ENCODE peak calls at places on chromosomes 12 and 14, in six cellular contexts. One of them, this sample, is unnamed.

GRCh38 chr12:125142601-125143000 is 77.4 kb downstream of the AACS start:
- DNase-seq in GM23338: no peak
- DNase-seq in CD8-positive, alpha-beta T cell: no peak
- DNase-seq in fibroblast of mammary gland: peak
- DNase-seq in left lung: no peak
- DNase-seq in upper lobe of right lung: no peak
- DNase-seq in this sample: no peak

GRCh38 chr12:19439059-19440018 is at the start of gene AEBP2:
- DNase-seq in GM23338: peak
- DNase-seq in CD8-positive, alpha-beta T cell: peak
- DNase-seq in fibroblast of mammary gland: peak
- DNase-seq in left lung: peak
- DNase-seq in upper lobe of right lung: peak
- DNase-seq in this sample: peak

GRCh38 chr12:116687888-116688287 is 50.0 kb downstream of the SPRING1 start:
- DNase-seq in GM23338: peak
- DNase-seq in CD8-positive, alpha-beta T cell: no peak
- DNase-seq in fibroblast of mammary gland: peak
- DNase-seq in left lung: no peak
- DNase-seq in upper lobe of right lung: no peak
- DNase-seq in this sample: peak

GRCh38 chr12:129241852-129242251 is 388.6 kb downstream of the GLT1D1 start:
- DNase-seq in GM23338: no peak
- DNase-seq in CD8-positive, alpha-beta T cell: no peak
- DNase-seq in fibroblast of mammary gland: no peak
- DNase-seq in left lung: no peak
- DNase-seq in upper lobe of right lung: no peak
- DNase-seq in this sample: no peak

GRCh38 chr12:90234455-90234854 is 525.8 kb upstream of the ATP2B1 start:
- DNase-seq in GM23338: no peak
- DNase-seq in CD8-positive, alpha-beta T cell: no peak
- DNase-seq in fibroblast of mammary gland: peak
- DNase-seq in left lung: no peak
- DNase-seq in upper lobe of right lung: no peak
- DNase-seq in this sample: peak

GRCh38 chr12:95173392-95174251 is 43.6 kb downstream of the FGD6 start:
- DNase-seq in GM23338: no peak
- DNase-seq in CD8-positive, alpha-beta T cell: no peak
- DNase-seq in fibroblast of mammary gland: peak
- DNase-seq in left lung: no peak
- DNase-seq in upper lobe of right lung: peak
- DNase-seq in this sample: peak

GRCh38 chr14:40682131-40682913 is 924.4 kb upstream of the LRFN5 start:
- DNase-seq in GM23338: peak
- DNase-seq in CD8-positive, alpha-beta T cell: no peak
- DNase-seq in fibroblast of mammary gland: no peak
- DNase-seq in left lung: no peak
- DNase-seq in upper lobe of right lung: no peak
- DNase-seq in this sample: no peak

GRCh38 chr14:92970233-92970625 is 47.3 kb downstream of the CHGA start:
- DNase-seq in GM23338: peak
- DNase-seq in CD8-positive, alpha-beta T cell: no peak
- DNase-seq in fibroblast of mammary gland: no peak
- DNase-seq in left lung: peak
- DNase-seq in upper lobe of right lung: no peak
- DNase-seq in this sample: no peak

GRCh38 chr14:40188006-40188405 is 755.8 kb upstream of the FBXO33 start:
- DNase-seq in GM23338: no peak
- DNase-seq in CD8-positive, alpha-beta T cell: no peak
- DNase-seq in fibroblast of mammary gland: peak
- DNase-seq in left lung: no peak
- DNase-seq in upper lobe of right lung: no peak
- DNase-seq in this sample: no peak

GRCh38 chr14:93010543-93011541 is 87.9 kb downstream of the CHGA start:
- DNase-seq in GM23338: no peak
- DNase-seq in CD8-positive, alpha-beta T cell: no peak
- DNase-seq in fibroblast of mammary gland: no peak
- DNase-seq in left lung: no peak
- DNase-seq in upper lobe of right lung: no peak
- DNase-seq in this sample: no peak

GRCh38 chr12:120546050-120546386 is 11.9 kb downstream of the RNF10 start:
- DNase-seq in GM23338: no peak
- DNase-seq in CD8-positive, alpha-beta T cell: no peak
- DNase-seq in fibroblast of mammary gland: no peak
- DNase-seq in left lung: no peak
- DNase-seq in upper lobe of right lung: no peak
- DNase-seq in this sample: no peak

GRCh38 chr14:55349565-55349964 is 62.1 kb downstream of the ATG14 start:
- DNase-seq in GM23338: no peak
- DNase-seq in CD8-positive, alpha-beta T cell: no peak
- DNase-seq in fibroblast of mammary gland: no peak
- DNase-seq in left lung: no peak
- DNase-seq in upper lobe of right lung: no peak
- DNase-seq in this sample: no peak

GRCh38 chr14:53663709-53664108 is 292.9 kb downstream of the BMP4 start:
- DNase-seq in GM23338: peak
- DNase-seq in CD8-positive, alpha-beta T cell: no peak
- DNase-seq in fibroblast of mammary gland: peak
- DNase-seq in left lung: no peak
- DNase-seq in upper lobe of right lung: no peak
- DNase-seq in this sample: peak

GRCh38 chr12:124497039-124497438 is 70.4 kb downstream of the NCOR2 start:
- DNase-seq in GM23338: no peak
- DNase-seq in CD8-positive, alpha-beta T cell: no peak
- DNase-seq in fibroblast of mammary gland: peak
- DNase-seq in left lung: no peak
- DNase-seq in upper lobe of right lung: no peak
- DNase-seq in this sample: peak

GRCh38 chr14:28830115-28830534 is 63.5 kb downstream of the FOXG1 start:
- DNase-seq in GM23338: no peak
- DNase-seq in CD8-positive, alpha-beta T cell: no peak
- DNase-seq in fibroblast of mammary gland: no peak
- DNase-seq in left lung: no peak
- DNase-seq in upper lobe of right lung: no peak
- DNase-seq in this sample: no peak

GRCh38 chr14:74526854-74527585 is 33.5 kb downstream of the ISCA2 start:
- DNase-seq in GM23338: peak
- DNase-seq in CD8-positive, alpha-beta T cell: no peak
- DNase-seq in fibroblast of mammary gland: no peak
- DNase-seq in left lung: no peak
- DNase-seq in upper lobe of right lung: no peak
- DNase-seq in this sample: no peak

GRCh38 chr12:98154850-98155249 is 360.5 kb upstream of the TMPO start:
- DNase-seq in GM23338: peak
- DNase-seq in CD8-positive, alpha-beta T cell: no peak
- DNase-seq in fibroblast of mammary gland: peak
- DNase-seq in left lung: peak
- DNase-seq in upper lobe of right lung: no peak
- DNase-seq in this sample: peak

GRCh38 chr14:68668028-68668427 is 124.8 kb downstream of the ZFP36L1 start:
- DNase-seq in GM23338: no peak
- DNase-seq in CD8-positive, alpha-beta T cell: no peak
- DNase-seq in fibroblast of mammary gland: no peak
- DNase-seq in left lung: no peak
- DNase-seq in upper lobe of right lung: no peak
- DNase-seq in this sample: no peak

GRCh38 chr12:93467351-93468007 is at the start of gene MRPL42:
- DNase-seq in GM23338: peak
- DNase-seq in CD8-positive, alpha-beta T cell: peak
- DNase-seq in fibroblast of mammary gland: peak
- DNase-seq in left lung: peak
- DNase-seq in upper lobe of right lung: peak
- DNase-seq in this sample: peak

GRCh38 chr12:106227641-106228319 is 20.0 kb downstream of the CKAP4 start:
- DNase-seq in GM23338: no peak
- DNase-seq in CD8-positive, alpha-beta T cell: peak
- DNase-seq in fibroblast of mammary gland: peak
- DNase-seq in left lung: peak
- DNase-seq in upper lobe of right lung: peak
- DNase-seq in this sample: peak

GRCh38 chr14:20836668-20837338 is 34.2 kb upstream of the RNASE1 start:
- DNase-seq in GM23338: peak
- DNase-seq in CD8-positive, alpha-beta T cell: no peak
- DNase-seq in fibroblast of mammary gland: peak
- DNase-seq in left lung: no peak
- DNase-seq in upper lobe of right lung: no peak
- DNase-seq in this sample: peak

GRCh38 chr12:71787574-71787973 is 32.9 kb downstream of the RAB21 start:
- DNase-seq in GM23338: no peak
- DNase-seq in CD8-positive, alpha-beta T cell: no peak
- DNase-seq in fibroblast of mammary gland: no peak
- DNase-seq in left lung: no peak
- DNase-seq in upper lobe of right lung: no peak
- DNase-seq in this sample: no peak

GRCh38 chr14:59036134-59036533 is 152.3 kb upstream of the DAAM1 start:
- DNase-seq in GM23338: no peak
- DNase-seq in CD8-positive, alpha-beta T cell: no peak
- DNase-seq in fibroblast of mammary gland: no peak
- DNase-seq in left lung: no peak
- DNase-seq in upper lobe of right lung: no peak
- DNase-seq in this sample: no peak

GRCh38 chr12:131872154-131873046 is 22.0 kb upstream of the ULK1 start:
- DNase-seq in GM23338: no peak
- DNase-seq in CD8-positive, alpha-beta T cell: no peak
- DNase-seq in fibroblast of mammary gland: peak
- DNase-seq in left lung: no peak
- DNase-seq in upper lobe of right lung: peak
- DNase-seq in this sample: peak

GRCh38 chr12:7411343-7411742 is 32.6 kb downstream of the CD163L1 start:
- DNase-seq in GM23338: peak
- DNase-seq in CD8-positive, alpha-beta T cell: no peak
- DNase-seq in fibroblast of mammary gland: no peak
- DNase-seq in left lung: no peak
- DNase-seq in upper lobe of right lung: no peak
- DNase-seq in this sample: no peak

GRCh38 chr12:21980544-21980943 is 39.3 kb upstream of the ABCC9 start:
- DNase-seq in GM23338: no peak
- DNase-seq in CD8-positive, alpha-beta T cell: no peak
- DNase-seq in fibroblast of mammary gland: peak
- DNase-seq in left lung: no peak
- DNase-seq in upper lobe of right lung: no peak
- DNase-seq in this sample: no peak

GRCh38 chr12:52681551-52682380 is 1.6 kb upstream of the KRT1 start:
- DNase-seq in GM23338: no peak
- DNase-seq in CD8-positive, alpha-beta T cell: peak
- DNase-seq in fibroblast of mammary gland: no peak
- DNase-seq in left lung: no peak
- DNase-seq in upper lobe of right lung: no peak
- DNase-seq in this sample: no peak

DNA sequence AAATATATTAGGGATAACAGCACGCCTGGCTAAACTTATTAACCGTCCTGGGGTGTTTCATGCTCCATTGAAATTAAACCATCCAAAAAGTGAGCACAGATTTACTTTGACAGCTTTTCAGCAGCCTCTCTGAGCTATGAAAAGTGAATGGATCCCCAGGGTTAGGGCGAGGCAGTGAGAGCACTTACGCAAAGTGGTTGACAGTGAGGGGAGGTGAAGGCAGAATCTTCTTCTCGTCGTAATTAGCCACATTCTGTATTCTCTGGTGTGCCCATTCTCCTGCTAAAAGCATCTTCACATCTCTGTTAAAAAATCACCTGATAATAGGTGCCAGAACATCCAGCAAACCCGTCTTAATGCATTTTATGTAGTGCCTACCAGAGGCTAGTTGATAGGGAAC is 1.9 kb downstream of the TMTC2 start:
- DNase-seq in GM23338: no peak
- DNase-seq in CD8-positive, alpha-beta T cell: no peak
- DNase-seq in fibroblast of mammary gland: no peak
- DNase-seq in left lung: no peak
- DNase-seq in upper lobe of right lung: no peak
- DNase-seq in this sample: no peak
- H3K4me3 ChIP-seq in GM23338: peak
- H3K4me3 ChIP-seq in CD8-positive, alpha-beta T cell: no peak
- H3K4me3 ChIP-seq in fibroblast of mammary gland: no peak
- H3K4me3 ChIP-seq in left lung: peak
- H3K4me3 ChIP-seq in upper lobe of right lung: peak
- H3K4me3 ChIP-seq in this sample: no peak

DNA sequence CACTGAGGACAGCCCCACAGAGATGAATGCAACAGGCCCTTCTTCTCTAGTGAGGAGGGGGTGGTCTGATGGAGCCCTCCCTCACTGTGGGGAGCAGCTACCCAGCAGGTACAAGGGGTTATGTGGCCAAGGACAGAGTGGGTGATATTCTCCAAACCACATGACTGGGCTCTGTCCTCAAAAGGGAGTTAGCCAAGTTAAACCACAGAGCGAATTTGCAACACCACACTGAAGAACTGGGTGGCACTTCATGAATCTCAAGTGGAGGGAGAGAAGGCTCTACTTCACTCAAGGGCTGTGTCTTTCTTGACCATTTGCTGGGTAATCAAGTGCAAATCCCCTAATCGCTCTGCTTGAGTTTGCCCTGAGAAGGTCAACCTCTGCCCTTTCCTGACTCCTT is 12.5 kb downstream of the GPR68 start:
- DNase-seq in GM23338: no peak
- DNase-seq in CD8-positive, alpha-beta T cell: no peak
- DNase-seq in fibroblast of mammary gland: no peak
- DNase-seq in left lung: no peak
- DNase-seq in upper lobe of right lung: no peak
- DNase-seq in this sample: no peak
- H3K4me3 ChIP-seq in GM23338: no peak
- H3K4me3 ChIP-seq in CD8-positive, alpha-beta T cell: no peak
- H3K4me3 ChIP-seq in fibroblast of mammary gland: no peak
- H3K4me3 ChIP-seq in left lung: no peak
- H3K4me3 ChIP-seq in upper lobe of right lung: no peak
- H3K4me3 ChIP-seq in this sample: no peak

GRCh38 chr12:121812921-121813896 is 9.4 kb downstream of the SETD1B start:
- DNase-seq in GM23338: no peak
- DNase-seq in CD8-positive, alpha-beta T cell: no peak
- DNase-seq in fibroblast of mammary gland: peak
- DNase-seq in left lung: peak
- DNase-seq in upper lobe of right lung: no peak
- DNase-seq in this sample: peak
- H3K4me3 ChIP-seq in GM23338: peak
- H3K4me3 ChIP-seq in CD8-positive, alpha-beta T cell: peak
- H3K4me3 ChIP-seq in fibroblast of mammary gland: peak
- H3K4me3 ChIP-seq in left lung: peak
- H3K4me3 ChIP-seq in upper lobe of right lung: peak
- H3K4me3 ChIP-seq in this sample: peak

DNA sequence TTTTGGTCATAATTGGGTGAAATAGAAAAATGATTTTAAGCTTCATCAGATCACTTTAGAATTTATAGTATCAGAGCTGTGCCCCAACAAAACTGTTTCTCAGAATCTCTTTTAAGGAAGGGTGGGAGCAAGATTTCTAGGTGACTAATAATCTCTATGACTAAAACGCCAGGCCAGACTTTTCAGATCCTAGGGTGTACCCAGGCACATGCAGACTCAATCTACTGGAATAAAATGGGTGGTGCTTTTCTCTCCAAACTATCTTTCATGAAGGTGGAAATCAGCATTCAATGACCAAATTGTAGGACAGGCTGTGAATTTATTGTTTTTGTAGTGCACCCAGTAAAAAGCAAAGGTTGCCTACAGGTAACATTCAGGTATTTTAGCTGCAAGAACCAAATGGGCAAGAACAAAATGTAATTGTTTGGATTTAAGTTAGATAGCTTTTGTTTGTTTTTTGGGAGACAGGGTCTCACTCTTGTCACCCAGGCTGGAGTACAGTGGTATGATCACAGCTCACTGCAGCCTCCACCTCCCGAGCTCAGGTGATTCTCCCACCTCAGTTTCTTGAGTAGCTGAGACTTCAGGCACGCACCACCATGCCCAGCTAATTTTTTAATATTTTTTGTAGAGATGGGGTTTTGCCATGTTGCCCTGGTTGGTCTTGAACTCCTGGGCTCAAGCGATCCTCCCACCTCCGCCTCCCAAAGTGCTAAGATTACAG is 49.5 kb downstream of the PPP2R5C start:
- DNase-seq in GM23338: no peak
- DNase-seq in CD8-positive, alpha-beta T cell: no peak
- DNase-seq in fibroblast of mammary gland: peak
- DNase-seq in left lung: no peak
- DNase-seq in upper lobe of right lung: no peak
- DNase-seq in this sample: peak
- H3K4me3 ChIP-seq in GM23338: peak
- H3K4me3 ChIP-seq in CD8-positive, alpha-beta T cell: peak
- H3K4me3 ChIP-seq in fibroblast of mammary gland: peak
- H3K4me3 ChIP-seq in left lung: peak
- H3K4me3 ChIP-seq in upper lobe of right lung: peak
- H3K4me3 ChIP-seq in this sample: peak

This sample was measured in cardiac fibroblast.